ENCODE peak calls at places on chromosomes 5 and 9, in nine cellular contexts. Z is fibroblast of lung; D is activated naive CD8-positive, alpha-beta T cell treated with anti-CD3 and anti-CD28 coated beads, Interleukin-2, amount 50 U/mL, for 24 hours; U is stimulated activated effector memory CD8-positive, alpha-beta T cell treated with anti-CD3 and anti-CD28 coated beads, Interleukin-12 subunit alpha, Interleukin-12 subunit beta, amount 100 ng/mL, for 72 hours; M is activated CD4-positive, alpha-beta T cell treated with anti-CD3 and anti-CD28 coated beads, Interleukin-2, amount 50 U/mL, for 1 hour; G is fibroblast of the conjunctiva; W is GF-D8; E is HT-29; R is HEK293T. C is an unnamed sample.

GRCh38 chr5:155839251-155840037 is 487.5 kb upstream of the SGCD start:
- DNase-seq in M (no peak), W (no peak), G (no peak), D (no peak), Z (peak), E (peak), R (peak), U (no peak), C (no peak)

GRCh38 chr5:176690911-176691310 is 43.6 kb downstream of the TSPAN17 start:
- DNase-seq in E (peak), D (no peak), Z (no peak), M (no peak), W (no peak), R (no peak), U (no peak), G (no peak), C (no peak)

GRCh38 chr9:130447193-130447816 is 2.5 kb downstream of the ASS1 start:
- DNase-seq in E (no peak), U (no peak), Z (no peak), G (no peak), D (no peak), M (no peak), W (no peak), R (no peak), C (no peak)

GRCh38 chr9:96344458-96345180 is 38.9 kb downstream of the SLC35D2 start:
- DNase-seq in D (no peak), Z (peak), E (peak), M (no peak), G (peak), R (peak), U (no peak), W (no peak), C (peak)

GRCh38 chr5:145557345-145557744 is 277.8 kb downstream of the PRELID2 start:
- DNase-seq in D (no peak), W (no peak), U (no peak), G (no peak), M (no peak), E (no peak), Z (peak), R (no peak), C (no peak)

GRCh38 chr5:20486826-20487225 is 498.8 kb upstream of the CDH18 start:
- DNase-seq in R (no peak), E (no peak), D (no peak), U (no peak), M (no peak), Z (no peak), G (no peak), W (no peak), C (no peak)

GRCh38 chr9:91187965-91188344 is 173.8 kb downstream of the AUH start:
- DNase-seq in U (no peak), M (no peak), D (no peak), Z (peak), G (no peak), E (no peak), W (no peak), R (no peak), C (no peak)

GRCh38 chr5:120252839-120253238 is 211.3 kb upstream of the PRR16 start:
- DNase-seq in Z (peak), R (no peak), D (no peak), E (no peak), U (no peak), W (no peak), M (no peak), G (no peak), C (peak)

GRCh38 chr9:3467593-3468219 is 58.1 kb downstream of the RFX3 start:
- DNase-seq in W (peak), D (peak), Z (peak), U (no peak), R (peak), G (peak), M (peak), E (peak), C (peak)

GRCh38 chr5:1318659-1319251 is 23.9 kb upstream of the TERT start:
- DNase-seq in W (no peak), U (no peak), R (no peak), M (no peak), Z (no peak), D (no peak), E (no peak), G (no peak), C (no peak)

GRCh38 chr5:131423056-131423455 is 159.2 kb downstream of the CDC42SE2 start:
- DNase-seq in U (no peak), R (peak), G (peak), D (no peak), M (no peak), E (no peak), Z (peak), W (no peak), C (peak)

GRCh38 chr5:79269733-79270166 is 33.8 kb downstream of the JMY start:
- DNase-seq in U (no peak), G (no peak), R (no peak), Z (no peak), M (no peak), D (no peak), W (no peak), E (no peak), C (no peak)

GRCh38 chr5:42953061-42953460 is 87.1 kb downstream of the ANXA2R start:
- DNase-seq in G (no peak), Z (peak), E (no peak), U (no peak), D (no peak), W (no peak), R (no peak), M (no peak), C (no peak)

GRCh38 chr5:64680289-64680688 is 10.0 kb upstream of the SHISAL2B start:
- DNase-seq in M (no peak), W (no peak), G (no peak), E (peak), Z (no peak), U (no peak), D (no peak), R (no peak), C (peak)

GRCh38 chr5:135269828-135270545 is 129.0 kb downstream of the MACROH2A1 start:
- DNase-seq in G (no peak), E (no peak), M (no peak), Z (peak), U (no peak), W (no peak), D (no peak), R (peak), C (peak)

GRCh38 chr5:69331528-69332445 is 814 bp downstream of the CCDC125 start:
- DNase-seq in W (no peak), D (no peak), G (no peak), Z (no peak), E (peak), M (no peak), U (no peak), R (no peak), C (no peak)

GRCh38 chr5:2018390-2018724 is 135.6 kb upstream of the IRX4 start:
- DNase-seq in M (no peak), U (no peak), D (no peak), Z (no peak), R (no peak), E (no peak), G (no peak), W (no peak), C (no peak)

GRCh38 chr9:133632806-133633680 is 3.1 kb upstream of the DBH start:
- DNase-seq in U (no peak), G (no peak), M (no peak), Z (no peak), R (no peak), E (no peak), W (no peak), D (no peak), C (no peak)

GRCh38 chr5:142275496-142275895 is 49.3 kb downstream of the SPRY4 start:
- DNase-seq in E (peak), W (no peak), G (no peak), U (no peak), Z (no peak), R (no peak), D (no peak), M (no peak), C (no peak)

GRCh38 chr9:113990975-113991471 is 87.1 kb downstream of the AMBP start:
- DNase-seq in R (no peak), W (no peak), Z (no peak), U (no peak), G (no peak), M (no peak), D (no peak), E (no peak), C (no peak)

GRCh38 chr9:35907732-35908483 is 1.4 kb upstream of the SPAAR start:
- DNase-seq in W (peak), U (no peak), R (no peak), G (peak), E (peak), D (no peak), M (no peak), Z (peak), C (peak)

GRCh38 chr5:173499471-173500212 is 116.8 kb downstream of the BOD1 start:
- DNase-seq in M (no peak), D (no peak), E (no peak), U (no peak), R (no peak), W (no peak), Z (no peak), G (no peak), C (no peak)

GRCh38 chr9:131951905-131952304 is 127.8 kb downstream of the MED27 start:
- DNase-seq in U (no peak), E (no peak), G (peak), Z (peak), M (no peak), D (no peak), W (no peak), R (no peak), C (peak)

GRCh38 chr9:105245720-105246161 is 1.3 kb downstream of the SLC44A1 start:
- DNase-seq in D (no peak), G (no peak), W (no peak), R (no peak), M (no peak), E (peak), Z (no peak), U (no peak), C (no peak)

GRCh38 chr9:127896395-127897193 is 2.8 kb downstream of the ST6GALNAC6 start:
- DNase-seq in W (no peak), D (no peak), Z (no peak), U (no peak), G (no peak), E (no peak), R (no peak), M (no peak), C (no peak)

GRCh38 chr9:122119166-122119521 is 26.0 kb upstream of the TTLL11 start:
- DNase-seq in U (no peak), D (no peak), G (no peak), R (no peak), M (no peak), Z (peak), W (no peak), E (no peak), C (no peak)

GRCh38 chr9:133449760-133450159 is 10.0 kb upstream of the CACFD1 start:
- DNase-seq in U (no peak), G (no peak), E (peak), M (no peak), W (no peak), D (no peak), R (no peak), Z (peak), C (no peak)